ENCODE peak calls at places on chromosomes 16 and 17, in seven cellular contexts. D, X, H, U, J, O and E are unnamed samples.

GRCh38 chr17:29146369-29146972 is 33.7 kb downstream of the MYO18A start:
- DNase-seq in D (no peak), X (no peak), H (no peak), U (no peak), J (no peak), O (no peak), E (no peak)

GRCh38 chr17:78391843-78392242 is 13.4 kb downstream of the PGS1 start:
- DNase-seq in D (no peak), X (no peak), H (no peak), U (no peak), J (no peak), O (peak), E (no peak)

GRCh38 chr17:70110443-70110880 is 35.4 kb downstream of the KCNJ16 start:
- DNase-seq in D (no peak), X (no peak), H (no peak), U (no peak), J (no peak), O (no peak), E (no peak)

GRCh38 chr16:79171504-79172240 is 428.9 kb downstream of the MAF start:
- DNase-seq in D (no peak), X (no peak), H (no peak), U (no peak), J (no peak), O (no peak), E (no peak)

GRCh38 chr16:65875362-65876199 is 490.9 kb upstream of the CDH5 start:
- DNase-seq in D (no peak), X (no peak), H (no peak), U (no peak), J (no peak), O (no peak), E (no peak)

GRCh38 chr16:9706217-9706616 is 476.0 kb downstream of the GRIN2A start:
- DNase-seq in D (no peak), X (no peak), H (no peak), U (no peak), J (no peak), O (no peak), E (no peak)

GRCh38 chr17:60077672-60078519 is 825 bp downstream of the HEATR6 start:
- DNase-seq in D (no peak), X (no peak), H (no peak), U (no peak), J (no peak), O (no peak), E (no peak)

GRCh38 chr16:56999409-57000270 is 10.3 kb downstream of the NLRC5 start:
- DNase-seq in D (no peak), X (no peak), H (no peak), U (peak), J (no peak), O (no peak), E (peak)

GRCh38 chr16:81939164-81940067 is 71.9 kb downstream of the SDR42E1 start:
- DNase-seq in D (no peak), X (no peak), H (no peak), U (peak), J (peak), O (no peak), E (no peak)

GRCh38 chr17:76515291-76515949 is 14.2 kb upstream of the RHBDF2 start:
- DNase-seq in D (peak), X (peak), H (peak), U (no peak), J (no peak), O (peak), E (peak)

GRCh38 chr17:17119533-17119932 is 77.3 kb downstream of the MPRIP start:
- DNase-seq in D (peak), X (peak), H (no peak), U (no peak), J (no peak), O (peak), E (peak)